ENCODE peak calls at places on chromosome 15, in nine cellular contexts. One of them, this sample, is unnamed.

GRCh38 chr15:63121382-63122001 is at the start of gene LACTB:
- DNase-seq in lower lobe of right lung: peak; percentile 91
- DNase-seq in Caco-2: peak; percentile 86
- DNase-seq in psoas muscle: peak; percentile 94
- DNase-seq in foreskin fibroblast: peak; percentile 89
- DNase-seq in IMR-90: peak; percentile 89
- DNase-seq in mucosa of descending colon: peak; percentile 92
- DNase-seq in BE2C: peak; percentile 93
- DNase-seq in right atrium auricular region: peak; percentile 87
- DNase-seq in this sample: peak; percentile 86

GRCh38 chr15:32838820-32839219 is 121.0 kb downstream of the GREM1 start:
- DNase-seq in Caco-2: no peak
- DNase-seq in right atrium auricular region: no peak
- DNase-seq in BE2C: no peak
- DNase-seq in IMR-90: peak; percentile 97
- DNase-seq in foreskin fibroblast: peak; percentile 97
- DNase-seq in lower lobe of right lung: no peak
- DNase-seq in psoas muscle: peak; percentile 59
- DNase-seq in mucosa of descending colon: no peak
- DNase-seq in this sample: peak; percentile 98

GRCh38 chr15:27601239-27601942 is 497.7 kb downstream of the OCA2 start:
- DNase-seq in mucosa of descending colon: no peak
- DNase-seq in psoas muscle: no peak
- DNase-seq in right atrium auricular region: no peak
- DNase-seq in Caco-2: no peak
- DNase-seq in IMR-90: no peak
- DNase-seq in BE2C: no peak
- DNase-seq in lower lobe of right lung: no peak
- DNase-seq in foreskin fibroblast: peak; percentile 6
- DNase-seq in this sample: no peak

GRCh38 chr15:96473556-96473955 is 143.1 kb downstream of the NR2F2 start:
- DNase-seq in mucosa of descending colon: no peak
- DNase-seq in foreskin fibroblast: no peak
- DNase-seq in lower lobe of right lung: no peak
- DNase-seq in IMR-90: no peak
- DNase-seq in psoas muscle: no peak
- DNase-seq in right atrium auricular region: no peak
- DNase-seq in Caco-2: no peak
- DNase-seq in BE2C: no peak
- DNase-seq in this sample: no peak

GRCh38 chr15:64532921-64533320 is 72.5 kb downstream of the ZNF609 start:
- DNase-seq in lower lobe of right lung: peak; percentile 69
- DNase-seq in foreskin fibroblast: no peak
- DNase-seq in BE2C: no peak
- DNase-seq in right atrium auricular region: no peak
- DNase-seq in mucosa of descending colon: no peak
- DNase-seq in psoas muscle: no peak
- DNase-seq in IMR-90: no peak
- DNase-seq in Caco-2: no peak
- DNase-seq in this sample: peak; percentile 14

GRCh38 chr15:80822666-80823065 is 43.5 kb downstream of the CEMIP start:
- DNase-seq in foreskin fibroblast: no peak
- DNase-seq in psoas muscle: no peak
- DNase-seq in Caco-2: no peak
- DNase-seq in mucosa of descending colon: no peak
- DNase-seq in right atrium auricular region: no peak
- DNase-seq in BE2C: no peak
- DNase-seq in IMR-90: no peak
- DNase-seq in lower lobe of right lung: no peak
- DNase-seq in this sample: no peak

GRCh38 chr15:23415321-23415865 is 31.6 kb downstream of the GOLGA6L2 start:
- DNase-seq in BE2C: no peak
- DNase-seq in mucosa of descending colon: no peak
- DNase-seq in Caco-2: peak; percentile 18
- DNase-seq in foreskin fibroblast: no peak
- DNase-seq in psoas muscle: peak; percentile 10
- DNase-seq in lower lobe of right lung: no peak
- DNase-seq in IMR-90: no peak
- DNase-seq in right atrium auricular region: no peak
- DNase-seq in this sample: no peak

GRCh38 chr15:83066034-83066760 is 855 bp downstream of the BTBD1 start:
- DNase-seq in lower lobe of right lung: no peak
- DNase-seq in foreskin fibroblast: no peak
- DNase-seq in right atrium auricular region: no peak
- DNase-seq in mucosa of descending colon: no peak
- DNase-seq in psoas muscle: peak; percentile 58
- DNase-seq in IMR-90: no peak
- DNase-seq in BE2C: no peak
- DNase-seq in Caco-2: no peak
- DNase-seq in this sample: no peak

GRCh38 chr15:76150971-76151598 is 91.3 kb downstream of the TMEM266 start:
- DNase-seq in IMR-90: peak; percentile 88
- DNase-seq in Caco-2: peak; percentile 69
- DNase-seq in BE2C: peak; percentile 78
- DNase-seq in psoas muscle: peak; percentile 89
- DNase-seq in lower lobe of right lung: peak; percentile 73
- DNase-seq in mucosa of descending colon: no peak
- DNase-seq in right atrium auricular region: peak; percentile 81
- DNase-seq in foreskin fibroblast: peak; percentile 80
- DNase-seq in this sample: peak; percentile 77

DNA sequence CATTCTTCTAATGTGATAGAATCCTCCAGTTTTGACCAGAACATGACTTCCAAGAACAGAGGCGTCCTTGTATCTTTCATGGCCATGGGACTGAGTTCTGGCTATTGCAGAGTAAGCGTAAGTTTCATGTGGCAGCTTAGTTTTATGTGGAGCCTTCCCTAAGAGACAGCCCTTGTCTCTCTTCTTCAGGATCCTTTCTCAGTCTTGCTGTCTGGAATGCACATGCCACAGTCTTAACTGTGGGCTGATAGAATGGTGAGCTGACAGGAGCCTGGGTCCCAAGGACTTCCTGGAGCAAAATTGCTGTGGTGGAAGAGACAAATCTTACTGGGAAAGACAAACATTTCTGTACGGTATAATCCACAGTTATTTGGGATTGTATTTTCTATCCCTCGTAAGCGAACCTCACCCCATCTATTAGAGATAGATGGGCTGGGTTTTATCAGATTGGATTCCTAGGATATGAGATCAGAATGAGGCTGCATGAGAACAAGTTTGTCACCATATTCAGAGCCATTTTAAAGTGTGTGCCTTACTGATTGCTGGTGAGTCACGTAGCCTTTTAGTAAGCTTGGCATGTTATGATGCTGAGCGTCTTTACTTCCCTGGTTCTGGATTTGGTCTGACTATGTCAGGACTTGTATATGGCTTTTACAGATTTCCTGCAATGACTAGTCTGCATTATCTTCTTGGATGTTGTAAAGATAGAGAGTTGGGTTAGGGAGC is 32.8 kb downstream of the CDIN1 start:
- DNase-seq in IMR-90: peak; percentile 97
- DNase-seq in foreskin fibroblast: peak; percentile 91
- DNase-seq in lower lobe of right lung: no peak
- DNase-seq in psoas muscle: no peak
- DNase-seq in BE2C: no peak
- DNase-seq in mucosa of descending colon: no peak
- DNase-seq in Caco-2: no peak
- DNase-seq in right atrium auricular region: no peak
- DNase-seq in this sample: peak; percentile 91
- H3K4me3 ChIP-seq in IMR-90: no peak overlapping the region
- H3K4me3 ChIP-seq in foreskin fibroblast: no peak overlapping the region
- H3K4me3 ChIP-seq in lower lobe of right lung: no peak overlapping the region
- H3K4me3 ChIP-seq in psoas muscle: no peak overlapping the region
- H3K4me3 ChIP-seq in BE2C: no peak overlapping the region
- H3K4me3 ChIP-seq in mucosa of descending colon: no peak overlapping the region
- H3K4me3 ChIP-seq in Caco-2: no peak overlapping the region
- H3K4me3 ChIP-seq in right atrium auricular region: no peak overlapping the region
- H3K4me3 ChIP-seq in this sample: no peak overlapping the region

DNA sequence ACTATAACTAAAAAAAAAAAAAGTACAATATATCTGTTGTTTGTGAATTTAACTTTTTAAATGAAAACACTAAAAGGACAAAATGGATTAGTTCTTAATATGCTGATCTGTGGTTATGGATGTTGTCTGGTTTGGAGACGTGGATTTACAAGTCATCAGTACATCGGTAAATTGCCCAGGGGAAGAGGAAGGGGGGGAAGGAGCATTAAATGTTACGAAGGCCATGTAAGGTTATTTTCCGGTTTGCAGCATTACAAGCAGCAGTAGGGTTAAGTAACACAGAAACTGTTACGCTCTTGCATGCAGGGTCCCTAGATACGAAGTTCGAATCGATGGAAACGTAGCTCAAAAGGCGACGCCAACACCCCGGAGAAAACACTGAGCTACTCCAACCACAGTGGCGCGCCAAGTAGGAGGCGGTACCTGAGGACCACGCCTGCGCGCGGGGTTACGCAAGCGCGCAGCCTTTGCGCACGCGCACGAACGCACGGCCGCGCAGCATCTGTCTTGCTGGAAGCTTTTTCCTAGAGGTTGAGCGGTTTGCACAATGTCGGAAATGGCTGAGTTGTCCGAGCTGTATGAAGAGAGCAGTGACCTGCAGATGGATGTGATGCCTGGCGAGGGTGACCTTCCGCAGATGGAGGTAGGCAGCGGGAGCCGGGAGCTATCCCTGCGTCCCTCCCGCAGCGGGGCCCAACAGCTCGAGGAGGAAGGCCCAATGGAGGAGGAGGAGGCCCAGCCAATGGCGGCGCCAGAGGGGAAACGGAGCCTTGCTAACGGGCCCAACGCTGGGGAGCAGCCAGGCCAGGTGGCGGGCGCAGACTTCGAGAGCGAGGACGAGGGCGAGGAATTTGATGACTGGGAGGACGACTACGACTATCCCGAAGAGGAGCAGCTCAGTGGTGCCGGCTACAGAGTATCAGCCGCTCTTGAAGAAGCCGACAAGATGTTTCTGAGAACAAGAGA is at the start of gene EID1:
- DNase-seq in Caco-2: peak; percentile 89
- DNase-seq in lower lobe of right lung: peak; percentile 94
- DNase-seq in IMR-90: peak; percentile 95
- DNase-seq in BE2C: peak; percentile 93
- DNase-seq in psoas muscle: peak; percentile 95
- DNase-seq in foreskin fibroblast: peak; percentile 95
- DNase-seq in mucosa of descending colon: peak; percentile 94
- DNase-seq in right atrium auricular region: peak; percentile 96
- DNase-seq in this sample: peak; percentile 95
- TF ChIP-seq CTCF in Caco-2: no peak
- TF ChIP-seq CTCF in lower lobe of right lung: no peak
- TF ChIP-seq CTCF in IMR-90: no peak
- TF ChIP-seq CTCF in BE2C: no peak
- TF ChIP-seq CTCF in psoas muscle: no peak
- TF ChIP-seq CTCF in foreskin fibroblast: no peak
- TF ChIP-seq CTCF in mucosa of descending colon: no peak
- TF ChIP-seq CTCF in right atrium auricular region: peak; percentile 18
- TF ChIP-seq CTCF in this sample: no peak

DNA sequence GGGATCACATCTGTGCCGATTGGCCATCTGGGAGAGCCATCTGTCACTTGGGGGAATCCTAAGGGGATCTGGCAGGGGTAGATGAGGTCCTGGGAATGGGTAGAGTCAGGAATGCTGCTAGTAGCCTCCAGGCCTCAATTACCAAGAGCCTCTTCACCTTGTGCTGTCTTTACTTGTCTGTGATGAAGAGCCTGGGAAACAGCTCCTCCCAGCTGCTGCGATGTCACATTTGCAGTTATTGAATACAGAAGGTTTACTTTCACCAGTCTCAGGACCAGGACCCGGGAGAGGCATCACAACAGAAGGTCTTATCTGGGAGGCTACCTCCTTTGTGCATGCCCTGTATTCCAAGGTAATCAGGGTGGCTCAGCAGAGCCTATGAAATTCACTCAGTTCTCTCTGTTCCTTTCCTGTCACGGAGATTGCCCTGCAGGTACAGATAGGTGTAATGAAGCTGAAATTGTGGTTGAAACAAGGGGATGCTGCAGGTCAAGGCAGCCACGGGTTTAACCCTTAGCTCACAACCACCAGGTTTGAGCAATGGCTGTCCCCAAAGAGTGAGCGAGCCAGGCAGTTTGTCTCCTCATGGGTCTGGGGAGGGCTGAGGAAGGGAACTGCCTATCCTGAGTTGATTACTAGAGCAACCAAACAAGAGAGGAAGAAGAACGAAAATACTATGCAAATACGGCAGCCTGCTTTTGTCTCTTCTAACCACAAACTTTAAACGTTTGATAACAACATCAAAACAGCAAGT is 298.9 kb upstream of the RORA start:
- DNase-seq in BE2C: peak; percentile 31
- DNase-seq in right atrium auricular region: no peak
- DNase-seq in psoas muscle: no peak
- DNase-seq in mucosa of descending colon: no peak
- DNase-seq in Caco-2: no peak
- DNase-seq in foreskin fibroblast: no peak
- DNase-seq in IMR-90: no peak
- DNase-seq in lower lobe of right lung: no peak
- DNase-seq in this sample: no peak
- H3K4me3 ChIP-seq in BE2C: no peak overlapping the region
- H3K4me3 ChIP-seq in right atrium auricular region: no peak overlapping the region
- H3K4me3 ChIP-seq in psoas muscle: no peak overlapping the region
- H3K4me3 ChIP-seq in mucosa of descending colon: no peak overlapping the region
- H3K4me3 ChIP-seq in Caco-2: no peak overlapping the region
- H3K4me3 ChIP-seq in foreskin fibroblast: no peak overlapping the region
- H3K4me3 ChIP-seq in IMR-90: no peak overlapping the region
- H3K4me3 ChIP-seq in lower lobe of right lung: no peak overlapping the region
- H3K4me3 ChIP-seq in this sample: no peak overlapping the region

DNA sequence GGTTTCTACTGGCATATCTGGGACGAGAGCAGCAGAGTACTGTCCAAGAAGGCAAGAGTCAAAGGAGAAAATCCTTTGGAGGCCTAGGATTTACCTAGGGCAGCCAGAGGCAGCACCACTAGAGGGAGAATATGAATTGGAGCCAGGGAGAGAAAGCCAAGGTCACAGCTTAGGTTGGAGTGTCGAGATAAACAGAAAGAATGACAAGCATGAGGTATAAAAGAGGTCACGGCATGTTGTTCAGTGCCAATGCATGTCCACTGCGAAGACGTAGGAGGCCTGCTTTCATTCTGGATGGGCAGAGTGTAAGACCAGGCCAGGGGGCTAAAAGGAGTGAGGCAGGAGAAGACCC is 47.2 kb downstream of the THBS1 start:
- DNase-seq in psoas muscle: no peak
- DNase-seq in IMR-90: no peak
- DNase-seq in lower lobe of right lung: no peak
- DNase-seq in mucosa of descending colon: no peak
- DNase-seq in foreskin fibroblast: no peak
- DNase-seq in Caco-2: no peak
- DNase-seq in BE2C: no peak
- DNase-seq in right atrium auricular region: no peak
- DNase-seq in this sample: no peak
- TF ChIP-seq CTCF in psoas muscle: peak; percentile 16
- TF ChIP-seq CTCF in IMR-90: peak; percentile 15
- TF ChIP-seq CTCF in lower lobe of right lung: peak; percentile 15
- TF ChIP-seq CTCF in mucosa of descending colon: no peak
- TF ChIP-seq CTCF in foreskin fibroblast: peak; percentile 18
- TF ChIP-seq CTCF in Caco-2: no peak
- TF ChIP-seq CTCF in BE2C: no peak
- TF ChIP-seq CTCF in right atrium auricular region: peak; percentile 58
- TF ChIP-seq CTCF in this sample: peak; percentile 14

GRCh38 chr15:90211440-90212168 is 10.5 kb downstream of the SEMA4B start:
- DNase-seq in lower lobe of right lung: no peak
- DNase-seq in Caco-2: no peak
- DNase-seq in mucosa of descending colon: peak; percentile 91
- DNase-seq in psoas muscle: no peak
- DNase-seq in right atrium auricular region: no peak
- DNase-seq in foreskin fibroblast: no peak
- DNase-seq in BE2C: no peak
- DNase-seq in IMR-90: peak; percentile 67
- DNase-seq in this sample: peak; percentile 60
- H3K4me3 ChIP-seq in lower lobe of right lung: no peak overlapping the region
- H3K4me3 ChIP-seq in Caco-2: no peak overlapping the region
- H3K4me3 ChIP-seq in mucosa of descending colon: no peak overlapping the region
- H3K4me3 ChIP-seq in psoas muscle: no peak overlapping the region
- H3K4me3 ChIP-seq in right atrium auricular region: no peak overlapping the region
- H3K4me3 ChIP-seq in foreskin fibroblast: no peak overlapping the region
- H3K4me3 ChIP-seq in BE2C: no peak overlapping the region
- H3K4me3 ChIP-seq in IMR-90: no peak overlapping the region
- H3K4me3 ChIP-seq in this sample: no peak overlapping the region

GRCh38 chr15:72176743-72177142 is 20.8 kb downstream of the GRAMD2A start:
- DNase-seq in IMR-90: no peak
- DNase-seq in BE2C: no peak
- DNase-seq in foreskin fibroblast: no peak
- DNase-seq in lower lobe of right lung: no peak
- DNase-seq in right atrium auricular region: no peak
- DNase-seq in psoas muscle: no peak
- DNase-seq in mucosa of descending colon: no peak
- DNase-seq in Caco-2: no peak
- DNase-seq in this sample: no peak
- TF ChIP-seq CTCF in IMR-90: no peak
- TF ChIP-seq CTCF in BE2C: no peak
- TF ChIP-seq CTCF in foreskin fibroblast: no peak
- TF ChIP-seq CTCF in lower lobe of right lung: no peak
- TF ChIP-seq CTCF in right atrium auricular region: no peak
- TF ChIP-seq CTCF in psoas muscle: no peak
- TF ChIP-seq CTCF in mucosa of descending colon: no peak
- TF ChIP-seq CTCF in Caco-2: no peak
- TF ChIP-seq CTCF in this sample: no peak

This sample was measured in fibroblast of mammary gland.